ENCODE peak calls at places on chromosomes 2 and 18, in seven cellular contexts. One of them, this sample, is unnamed.

GRCh38 chr2:238557431-238557830 is 130.7 kb downstream of the ASB1 start:
- DNase-seq in B cell: no peak
- DNase-seq in choroid plexus epithelial cell: no peak
- DNase-seq in CD8-positive, alpha-beta T cell: no peak
- DNase-seq in endothelial cell: no peak
- DNase-seq in upper lobe of right lung: no peak
- DNase-seq in OCI-LY7: no peak
- DNase-seq in this sample: no peak

GRCh38 chr2:62550466-62550865 is 44.5 kb upstream of the TMEM17 start:
- DNase-seq in B cell: no peak
- DNase-seq in choroid plexus epithelial cell: peak; percentile 21
- DNase-seq in CD8-positive, alpha-beta T cell: no peak
- DNase-seq in endothelial cell: no peak
- DNase-seq in upper lobe of right lung: no peak
- DNase-seq in OCI-LY7: no peak
- DNase-seq in this sample: no peak

GRCh38 chr2:163716101-163716500 is 19.7 kb downstream of the FIGN start:
- DNase-seq in B cell: no peak
- DNase-seq in choroid plexus epithelial cell: no peak
- DNase-seq in CD8-positive, alpha-beta T cell: no peak
- DNase-seq in endothelial cell: no peak
- DNase-seq in upper lobe of right lung: no peak
- DNase-seq in OCI-LY7: no peak
- DNase-seq in this sample: no peak

GRCh38 chr2:12787891-12788783 is 71.4 kb downstream of the TRIB2 start:
- DNase-seq in B cell: no peak
- DNase-seq in choroid plexus epithelial cell: peak; percentile 75
- DNase-seq in CD8-positive, alpha-beta T cell: no peak
- DNase-seq in endothelial cell: no peak
- DNase-seq in upper lobe of right lung: no peak
- DNase-seq in OCI-LY7: no peak
- DNase-seq in this sample: no peak

GRCh38 chr2:177693658-177694334 is 301.2 kb downstream of the AGPS start:
- DNase-seq in B cell: no peak
- DNase-seq in choroid plexus epithelial cell: no peak
- DNase-seq in CD8-positive, alpha-beta T cell: no peak
- DNase-seq in endothelial cell: no peak
- DNase-seq in upper lobe of right lung: no peak
- DNase-seq in OCI-LY7: no peak
- DNase-seq in this sample: no peak

GRCh38 chr2:111930404-111930803 is 32.0 kb downstream of the MERTK start:
- DNase-seq in B cell: no peak
- DNase-seq in choroid plexus epithelial cell: no peak
- DNase-seq in CD8-positive, alpha-beta T cell: no peak
- DNase-seq in endothelial cell: no peak
- DNase-seq in upper lobe of right lung: no peak
- DNase-seq in OCI-LY7: no peak
- DNase-seq in this sample: no peak

GRCh38 chr2:160228141-160228963 is 28.3 kb upstream of the ITGB6 start:
- DNase-seq in B cell: no peak
- DNase-seq in choroid plexus epithelial cell: peak; percentile 93
- DNase-seq in CD8-positive, alpha-beta T cell: no peak
- DNase-seq in endothelial cell: no peak
- DNase-seq in upper lobe of right lung: no peak
- DNase-seq in OCI-LY7: no peak
- DNase-seq in this sample: no peak

GRCh38 chr18:463442-464310 is 36.8 kb downstream of the COLEC12 start:
- DNase-seq in B cell: no peak
- DNase-seq in choroid plexus epithelial cell: no peak
- DNase-seq in CD8-positive, alpha-beta T cell: no peak
- DNase-seq in endothelial cell: no peak
- DNase-seq in upper lobe of right lung: peak; percentile 73
- DNase-seq in OCI-LY7: no peak
- DNase-seq in this sample: no peak

GRCh38 chr2:160836755-160837154 is 323.5 kb upstream of the TANK start:
- DNase-seq in B cell: no peak
- DNase-seq in choroid plexus epithelial cell: peak; percentile 94
- DNase-seq in CD8-positive, alpha-beta T cell: no peak
- DNase-seq in endothelial cell: no peak
- DNase-seq in upper lobe of right lung: no peak
- DNase-seq in OCI-LY7: no peak
- DNase-seq in this sample: no peak

GRCh38 chr2:69482471-69482870 is 45.2 kb upstream of the NFU1 start:
- DNase-seq in B cell: no peak
- DNase-seq in choroid plexus epithelial cell: no peak
- DNase-seq in CD8-positive, alpha-beta T cell: no peak
- DNase-seq in endothelial cell: no peak
- DNase-seq in upper lobe of right lung: no peak
- DNase-seq in OCI-LY7: peak; percentile 30
- DNase-seq in this sample: peak; percentile 48

GRCh38 chr2:186129767-186130581 is 356.1 kb upstream of the ZC3H15 start:
- DNase-seq in B cell: no peak
- DNase-seq in choroid plexus epithelial cell: peak; percentile 65
- DNase-seq in CD8-positive, alpha-beta T cell: no peak
- DNase-seq in endothelial cell: no peak
- DNase-seq in upper lobe of right lung: no peak
- DNase-seq in OCI-LY7: no peak
- DNase-seq in this sample: no peak

GRCh38 chr2:196413821-196414274 is 225.7 kb upstream of the CCDC150 start:
- DNase-seq in B cell: peak; percentile 23
- DNase-seq in choroid plexus epithelial cell: peak; percentile 27
- DNase-seq in CD8-positive, alpha-beta T cell: no peak
- DNase-seq in endothelial cell: no peak
- DNase-seq in upper lobe of right lung: no peak
- DNase-seq in OCI-LY7: no peak
- DNase-seq in this sample: peak; percentile 77

GRCh38 chr2:149169653-149170052 is 131.2 kb downstream of the LYPD6B start:
- DNase-seq in B cell: no peak
- DNase-seq in choroid plexus epithelial cell: no peak
- DNase-seq in CD8-positive, alpha-beta T cell: no peak
- DNase-seq in endothelial cell: no peak
- DNase-seq in upper lobe of right lung: no peak
- DNase-seq in OCI-LY7: no peak
- DNase-seq in this sample: no peak

GRCh38 chr2:16622399-16622968 is 43.1 kb downstream of the CYRIA start:
- DNase-seq in B cell: no peak
- DNase-seq in choroid plexus epithelial cell: peak; percentile 50
- DNase-seq in CD8-positive, alpha-beta T cell: no peak
- DNase-seq in endothelial cell: no peak
- DNase-seq in upper lobe of right lung: no peak
- DNase-seq in OCI-LY7: peak; percentile 74
- DNase-seq in this sample: no peak

GRCh38 chr2:202375006-202375610 is 1.0 kb upstream of the BMPR2 start:
- DNase-seq in B cell: peak; percentile 29
- DNase-seq in choroid plexus epithelial cell: peak; percentile 85
- DNase-seq in CD8-positive, alpha-beta T cell: peak; percentile 37
- DNase-seq in endothelial cell: peak; percentile 70
- DNase-seq in upper lobe of right lung: peak; percentile 82
- DNase-seq in OCI-LY7: no peak
- DNase-seq in this sample: peak; percentile 64

GRCh38 chr18:74654637-74655036 is 57.0 kb downstream of the ZNF407 start:
- DNase-seq in B cell: no peak
- DNase-seq in choroid plexus epithelial cell: peak; percentile 61
- DNase-seq in CD8-positive, alpha-beta T cell: no peak
- DNase-seq in endothelial cell: no peak
- DNase-seq in upper lobe of right lung: no peak
- DNase-seq in OCI-LY7: no peak
- DNase-seq in this sample: no peak

GRCh38 chr18:7545734-7546133 is 21.4 kb upstream of the PTPRM start:
- DNase-seq in B cell: no peak
- DNase-seq in choroid plexus epithelial cell: peak; percentile 81
- DNase-seq in CD8-positive, alpha-beta T cell: no peak
- DNase-seq in endothelial cell: no peak
- DNase-seq in upper lobe of right lung: no peak
- DNase-seq in OCI-LY7: no peak
- DNase-seq in this sample: no peak

GRCh38 chr2:153165021-153165420 is 313.5 kb downstream of the RPRM start:
- DNase-seq in B cell: no peak
- DNase-seq in choroid plexus epithelial cell: no peak
- DNase-seq in CD8-positive, alpha-beta T cell: no peak
- DNase-seq in endothelial cell: no peak
- DNase-seq in upper lobe of right lung: no peak
- DNase-seq in OCI-LY7: no peak
- DNase-seq in this sample: no peak

DNA sequence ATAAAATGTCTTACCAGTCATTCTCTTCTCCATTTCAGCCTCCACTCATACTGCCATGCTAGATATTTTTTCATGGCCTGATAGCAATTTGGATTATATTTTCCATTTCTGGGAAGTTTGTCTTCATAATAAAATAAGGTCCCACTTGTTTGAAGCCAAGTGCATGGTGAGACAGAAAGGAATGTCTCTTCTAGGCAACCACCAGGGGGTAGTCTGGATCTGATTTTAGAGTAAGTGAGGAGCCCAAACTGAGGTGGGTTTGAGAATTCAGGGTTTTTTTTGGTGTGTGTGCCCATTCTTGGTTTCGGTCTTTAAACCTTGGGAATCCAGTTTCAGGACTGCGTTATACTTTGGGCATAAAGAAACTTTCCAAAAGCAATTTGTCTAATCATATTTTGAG is 315.5 kb downstream of the RPRM start:
- DNase-seq in B cell: no peak
- DNase-seq in choroid plexus epithelial cell: peak; percentile 1
- DNase-seq in CD8-positive, alpha-beta T cell: no peak
- DNase-seq in endothelial cell: peak; percentile 64
- DNase-seq in upper lobe of right lung: no peak
- DNase-seq in OCI-LY7: peak; percentile 15
- DNase-seq in this sample: peak; percentile 54
- TF ChIP-seq CTCF in B cell: no peak
- TF ChIP-seq CTCF in choroid plexus epithelial cell: no peak
- TF ChIP-seq CTCF in CD8-positive, alpha-beta T cell: peak; percentile 16
- TF ChIP-seq CTCF in endothelial cell: peak; percentile 82
- TF ChIP-seq CTCF in upper lobe of right lung: peak; percentile 37
- TF ChIP-seq CTCF in OCI-LY7: peak; percentile 69
- TF ChIP-seq CTCF in this sample: peak; percentile 50

DNA sequence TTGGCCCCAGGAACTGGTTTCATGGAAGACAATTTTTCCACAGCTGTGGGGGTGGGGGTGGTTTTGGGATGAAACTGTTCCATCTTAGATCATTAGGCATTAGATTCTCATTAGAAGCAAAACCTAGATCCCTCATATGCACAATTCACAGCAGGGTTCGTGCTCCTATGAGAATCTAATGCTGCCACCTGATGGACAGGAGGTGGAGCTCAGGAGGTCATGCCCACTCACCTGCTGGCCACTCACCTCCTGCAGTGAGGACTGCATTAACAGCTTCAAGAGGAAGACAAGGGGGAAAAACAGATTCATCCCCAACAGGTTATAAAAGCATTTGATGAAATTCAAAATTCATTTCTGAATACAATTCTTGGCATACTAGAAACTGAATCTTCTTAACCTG is 38.5 kb downstream of the THAP4 start:
- DNase-seq in B cell: no peak
- DNase-seq in choroid plexus epithelial cell: peak; percentile 41
- DNase-seq in CD8-positive, alpha-beta T cell: no peak
- DNase-seq in endothelial cell: no peak
- DNase-seq in upper lobe of right lung: peak; percentile 61
- DNase-seq in OCI-LY7: peak; percentile 10
- DNase-seq in this sample: peak; percentile 29
- TF ChIP-seq CTCF in B cell: no peak
- TF ChIP-seq CTCF in choroid plexus epithelial cell: peak; percentile 52
- TF ChIP-seq CTCF in CD8-positive, alpha-beta T cell: no peak
- TF ChIP-seq CTCF in endothelial cell: no peak
- TF ChIP-seq CTCF in upper lobe of right lung: peak; percentile 37
- TF ChIP-seq CTCF in OCI-LY7: peak; percentile 40
- TF ChIP-seq CTCF in this sample: no peak

GRCh38 chr2:231942180-231942579 is 16.0 kb upstream of the NPPC start:
- DNase-seq in B cell: no peak
- DNase-seq in choroid plexus epithelial cell: no peak
- DNase-seq in CD8-positive, alpha-beta T cell: no peak
- DNase-seq in endothelial cell: no peak
- DNase-seq in upper lobe of right lung: no peak
- DNase-seq in OCI-LY7: no peak
- DNase-seq in this sample: no peak
- TF ChIP-seq CTCF in B cell: no peak
- TF ChIP-seq CTCF in choroid plexus epithelial cell: no peak
- TF ChIP-seq CTCF in CD8-positive, alpha-beta T cell: no peak
- TF ChIP-seq CTCF in endothelial cell: no peak
- TF ChIP-seq CTCF in upper lobe of right lung: no peak
- TF ChIP-seq CTCF in OCI-LY7: no peak
- TF ChIP-seq CTCF in this sample: no peak

GRCh38 chr2:233915133-233915532 is 2.0 kb upstream of the TRPM8 start:
- DNase-seq in B cell: no peak
- DNase-seq in choroid plexus epithelial cell: peak; percentile 15
- DNase-seq in CD8-positive, alpha-beta T cell: no peak
- DNase-seq in endothelial cell: no peak
- DNase-seq in upper lobe of right lung: no peak
- DNase-seq in OCI-LY7: peak; percentile 7
- DNase-seq in this sample: peak; percentile 2
- TF ChIP-seq CTCF in B cell: no peak
- TF ChIP-seq CTCF in choroid plexus epithelial cell: peak; percentile 44
- TF ChIP-seq CTCF in CD8-positive, alpha-beta T cell: no peak
- TF ChIP-seq CTCF in endothelial cell: no peak
- TF ChIP-seq CTCF in upper lobe of right lung: no peak
- TF ChIP-seq CTCF in OCI-LY7: peak; percentile 59
- TF ChIP-seq CTCF in this sample: peak; percentile 1

This sample was measured in GM12865.